ENCODE peak calls at places on chromosomes 16 and 17, in six cellular contexts. W, X, K, D, Z and I are unnamed samples.

GRCh38 chr16:88811600-88811849 is 203 bp downstream of the APRT start:
- DNase-seq in K (no peak), D (no peak), Z (no peak), W (no peak), X (no peak), I (no peak)

GRCh38 chr17:79114455-79115301 is 40.1 kb downstream of the ENGASE start:
- DNase-seq in X (no peak), W (no peak), D (no peak), Z (no peak), K (no peak), I (no peak)

GRCh38 chr16:88754109-88754911 is 30.7 kb downstream of the PIEZO1 start:
- DNase-seq in W (no peak), X (no peak), K (no peak), Z (no peak), D (no peak), I (no peak)

GRCh38 chr17:50114849-50115357 is 15.1 kb downstream of the SAMD14 start:
- DNase-seq in X (peak), K (no peak), D (peak), Z (peak), W (peak), I (peak)

GRCh38 chr16:27175888-27176287 is 27.4 kb upstream of the KDM8 start:
- DNase-seq in D (no peak), K (no peak), Z (no peak), X (no peak), W (no peak), I (no peak)

GRCh38 chr17:31696184-31696602 is 162.9 kb downstream of the COPRS start:
- DNase-seq in X (peak), K (peak), D (peak), W (peak), Z (no peak), I (no peak)

GRCh38 chr17:31487648-31488263 is 96.3 kb downstream of the RAB11FIP4 start:
- DNase-seq in K (no peak), D (peak), Z (peak), W (peak), X (peak), I (peak)

GRCh38 chr16:11551842-11552241 is 34.9 kb downstream of the LITAF start:
- DNase-seq in D (no peak), W (no peak), Z (no peak), X (no peak), K (no peak), I (no peak)

GRCh38 chr16:84559311-84559932 is 55.0 kb upstream of the MEAK7 start:
- DNase-seq in D (no peak), W (no peak), Z (no peak), X (no peak), K (no peak), I (no peak)

GRCh38 chr17:3907483-3908216 is 8.6 kb downstream of the P2RX1 start:
- DNase-seq in W (no peak), X (no peak), Z (no peak), K (no peak), D (peak), I (no peak)

GRCh38 chr16:29994613-29995329 is 646 bp downstream of the HIRIP3 start:
- DNase-seq in Z (peak), X (peak), W (peak), K (peak), D (peak), I (peak)

GRCh38 chr16:82761236-82761635 is 134.5 kb downstream of the CDH13 start:
- DNase-seq in D (no peak), K (peak), X (peak), Z (no peak), W (peak), I (no peak)

GRCh38 chr17:78252111-78252634 is 20.7 kb downstream of the TMEM235 start:
- DNase-seq in Z (no peak), X (no peak), D (no peak), K (no peak), W (no peak), I (peak)

GRCh38 chr17:21213491-21214014 is 408 bp downstream of the TMEM11 start:
- DNase-seq in X (no peak), D (peak), Z (no peak), W (no peak), K (no peak), I (no peak)

GRCh38 chr17:34312080-34312479 is 7.2 kb upstream of the CCL8 start:
- DNase-seq in Z (no peak), K (peak), W (peak), X (no peak), D (no peak), I (no peak)

GRCh38 chr17:68972119-68972704 is 17.0 kb upstream of the ABCA8 start:
- DNase-seq in X (peak), W (peak), D (no peak), K (no peak), Z (peak), I (peak)

GRCh38 chr17:73308017-73308823 is 3.6 kb downstream of the CDC42EP4 start:
- DNase-seq in Z (no peak), D (no peak), X (peak), K (no peak), W (peak), I (no peak)

GRCh38 chr16:73058616-73059409 is 10.9 kb upstream of the ZFHX3 start:
- DNase-seq in X (no peak), Z (peak), W (peak), K (no peak), D (peak), I (peak)

GRCh38 chr16:57736419-57737281 is 1.1 kb downstream of the KATNB1 start:
- DNase-seq in W (peak), D (peak), Z (no peak), X (peak), K (peak), I (no peak)

GRCh38 chr17:42249681-42250446 is 26.3 kb downstream of the STAT5B start:
- DNase-seq in D (no peak), Z (no peak), X (no peak), K (no peak), W (no peak), I (no peak)

GRCh38 chr17:42252528-42253172 is 23.5 kb downstream of the STAT5B start:
- DNase-seq in X (no peak), Z (no peak), K (no peak), W (peak), D (no peak), I (no peak)

GRCh38 chr17:42253601-42254000 is 22.6 kb downstream of the STAT5B start:
- DNase-seq in X (no peak), Z (no peak), K (no peak), W (peak), D (no peak), I (no peak)

GRCh38 chr17:42253173-42253545 is 23.0 kb downstream of the STAT5B start:
- DNase-seq in K (no peak), W (no peak), D (no peak), X (no peak), Z (no peak), I (no peak)

DNA sequence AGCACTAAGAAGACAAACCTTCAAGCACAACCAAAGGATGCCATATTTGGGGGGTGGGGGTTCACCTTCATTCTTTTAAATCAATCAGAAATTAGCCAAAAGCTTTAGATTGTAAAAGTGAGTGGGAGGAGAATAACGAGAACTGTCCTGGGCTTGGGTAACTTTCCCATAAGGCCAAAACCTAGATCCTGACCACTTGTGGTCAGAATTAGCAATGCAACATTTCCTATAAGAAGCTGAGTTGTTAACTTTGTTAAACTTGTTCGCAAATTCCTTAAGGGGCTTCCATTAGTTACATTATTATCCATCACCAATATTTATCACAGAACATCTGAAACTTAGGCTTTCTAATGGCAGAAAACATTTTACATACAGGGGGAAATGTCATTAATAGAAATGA is 25.1 kb downstream of the STAT5B start:
- DNase-seq in K (no peak), W (peak), D (no peak), X (no peak), Z (no peak), I (no peak)
- TF ChIP-seq CTCF in K (peak), W (peak), D (no peak), X (no peak), Z (no peak), I (no peak)

DNA sequence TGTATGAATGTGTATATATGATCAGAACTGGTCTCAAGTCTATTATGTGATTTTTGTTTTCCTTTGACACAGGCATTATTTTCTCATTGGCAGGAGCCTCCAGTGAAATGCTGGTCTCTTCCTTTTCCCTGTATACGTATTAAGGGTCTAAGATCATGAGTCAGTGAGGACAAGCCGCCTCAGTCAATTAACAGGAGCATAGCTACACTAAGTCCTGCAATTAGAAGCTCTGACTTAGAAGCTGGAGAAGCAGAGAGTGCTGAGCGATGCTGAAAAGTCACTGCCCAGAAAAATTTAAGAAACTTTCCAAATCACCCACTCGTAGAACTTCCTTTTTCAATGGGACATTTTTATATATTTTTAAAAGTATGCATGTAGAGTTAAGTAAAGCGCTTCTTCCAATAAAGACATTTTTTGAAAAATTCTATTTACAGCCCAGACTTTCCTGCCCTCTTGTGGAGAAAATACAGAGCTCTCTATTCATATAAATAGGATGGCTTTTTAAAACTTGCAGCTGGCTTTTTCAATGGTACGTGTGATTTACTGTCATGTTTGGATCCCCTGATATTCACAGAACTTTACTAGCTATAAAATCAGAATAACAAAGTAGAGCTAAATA is 70.1 kb upstream of the PSMD7 start:
- DNase-seq in K (no peak), X (no peak), Z (no peak), W (peak), D (no peak), I (no peak)
- TF ChIP-seq CTCF in K (peak), X (no peak), Z (no peak), W (peak), D (no peak), I (peak)

GRCh38 chr16:67199011-67199807 is at the start of gene ELMO3:
- DNase-seq in X (no peak), Z (no peak), D (peak), K (no peak), W (no peak), I (no peak)
- TF ChIP-seq CTCF in X (peak), Z (no peak), D (peak), K (peak), W (peak), I (no peak)

GRCh38 chr17:44071772-44072171 is 1.2 kb downstream of the G6PC3 start:
- DNase-seq in W (peak), Z (no peak), D (no peak), X (no peak), K (no peak), I (no peak)

GRCh38 chr17:44067547-44067945 is 1.1 kb upstream of the LSM12 start:
- DNase-seq in K (no peak), D (no peak), X (no peak), Z (no peak), W (no peak), I (no peak)

GRCh38 chr17:44070455-44071197 is at the start of gene G6PC3:
- DNase-seq in K (peak), Z (peak), W (peak), X (peak), D (peak), I (peak)

GRCh38 chr17:44071198-44071520 is 624 bp downstream of the G6PC3 start:
- DNase-seq in Z (no peak), W (peak), D (no peak), X (peak), K (no peak), I (no peak)

DNA sequence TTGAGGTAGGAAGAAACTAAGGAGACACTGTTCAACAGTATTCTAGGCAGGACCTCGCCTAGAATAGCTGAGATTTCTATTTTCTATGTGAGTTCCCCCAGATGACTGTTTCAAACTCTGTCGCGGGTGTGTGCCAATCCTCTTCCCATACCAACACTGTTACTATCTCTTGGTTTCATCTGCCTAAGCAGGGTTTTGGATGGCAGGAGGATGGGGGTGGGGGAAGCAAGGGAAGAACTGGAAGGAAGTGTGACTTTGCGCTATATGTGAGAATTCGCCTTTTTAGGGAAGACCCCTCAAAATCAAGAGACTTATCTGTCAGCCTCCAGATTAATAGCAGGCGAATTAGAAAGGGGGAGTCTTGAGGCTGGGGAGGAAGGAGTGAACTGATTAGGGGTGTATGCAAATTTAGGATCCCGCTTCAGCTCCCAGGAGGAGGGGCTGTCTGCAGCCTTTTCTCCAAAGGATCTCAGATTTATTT is 521 bp upstream of the G6PC3 start:
- DNase-seq in D (no peak), W (peak), X (no peak), K (no peak), Z (no peak), I (no peak)
- TF ChIP-seq CTCF in D (no peak), W (no peak), X (no peak), K (no peak), Z (no peak), I (no peak)

DNA sequence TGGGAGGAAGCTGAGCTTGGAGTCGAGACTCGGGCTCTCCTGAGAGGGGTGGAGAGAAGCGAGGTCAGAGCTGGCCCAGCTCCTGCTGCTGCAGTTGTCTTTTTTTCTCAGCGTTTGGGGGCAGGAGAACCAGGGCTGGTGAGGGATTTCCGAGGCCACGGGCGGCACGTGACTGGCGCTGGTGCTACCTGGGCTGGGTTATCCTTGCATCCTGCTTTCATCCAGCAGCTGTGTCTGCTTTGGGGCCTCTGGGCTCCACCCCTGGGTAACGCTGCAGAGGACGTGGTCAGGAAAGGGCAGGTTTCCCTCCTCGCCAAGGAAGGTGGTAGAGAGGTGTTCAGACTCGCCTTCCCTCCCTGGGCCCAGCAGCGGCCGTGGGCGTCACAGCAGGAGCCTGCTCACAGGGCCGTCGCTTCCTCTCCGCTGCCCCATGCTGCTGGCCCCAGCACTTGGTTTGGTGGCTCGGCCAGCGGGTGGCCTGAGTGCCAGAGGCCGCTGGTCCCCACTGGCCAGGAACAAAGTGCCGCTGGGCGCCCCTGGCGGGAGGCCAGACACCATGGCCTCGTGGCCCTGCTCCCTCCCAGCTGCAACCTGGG is 22.5 kb downstream of the GSE1 start:
- DNase-seq in W (no peak), D (no peak), Z (no peak), X (no peak), K (no peak), I (no peak)
- TF ChIP-seq CTCF in W (no peak), D (no peak), Z (no peak), X (no peak), K (no peak), I (no peak)

GRCh38 chr16:28835864-28836760 is 10.0 kb downstream of the TUFM start:
- DNase-seq in X (no peak), K (no peak), W (no peak), D (peak), Z (peak), I (no peak)
- TF ChIP-seq CTCF in X (no peak), K (no peak), W (no peak), D (no peak), Z (no peak), I (no peak)